ENCODE peak calls at places on chromosomes 13 and 19, in seven cellular contexts. A is thyroid gland, I is adrenal gland, K is small intestine, Y is uterus, X is Panc1, W is thoracic aorta. M is an unnamed sample. For H3K9me3, the result is how much of the 10 kb centered on the place peaks cover.

GRCh38 chr13:100235311-100235901 is 146.5 kb downstream of the PCCA start:
- DNase-seq in X (peak), A (no peak), Y (no peak), K (peak), I (no peak), W (no peak), M (no peak)

GRCh38 chr19:6340493-6341201 is 7.2 kb upstream of the ACER1 start:
- DNase-seq in I (no peak), X (no peak), A (no peak), Y (no peak), K (no peak), W (no peak), M (no peak)

GRCh38 chr13:71751074-71751473 is 115.9 kb downstream of the DACH1 start:
- DNase-seq in W (no peak), K (no peak), Y (no peak), A (no peak), X (no peak), I (no peak), M (no peak)

GRCh38 chr19:41195675-41196497 is 2.9 kb downstream of the CYP2S1 start:
- DNase-seq in Y (no peak), K (no peak), I (no peak), W (no peak), A (no peak), X (no peak), M (no peak)

GRCh38 chr19:45577111-45577905 is 7.3 kb downstream of the OPA3 start:
- DNase-seq in A (no peak), W (no peak), K (peak), Y (no peak), X (no peak), I (peak), M (no peak)

GRCh38 chr13:28040977-28041376 is 52.5 kb upstream of the URAD start:
- DNase-seq in K (no peak), W (no peak), Y (no peak), A (no peak), X (no peak), I (no peak), M (no peak)

GRCh38 chr13:49292742-49293498 is 45.2 kb downstream of the CDADC1 start:
- DNase-seq in K (no peak), Y (no peak), W (peak), I (peak), X (no peak), A (peak), M (no peak)

GRCh38 chr19:46585539-46585938 is 15.6 kb upstream of the CALM3 start:
- DNase-seq in A (no peak), Y (no peak), I (no peak), X (no peak), W (no peak), K (no peak), M (no peak)

GRCh38 chr19:46413262-46414031 is at the start of gene CCDC8:
- DNase-seq in W (no peak), K (no peak), Y (peak), A (peak), I (peak), X (no peak), M (peak)

GRCh38 chr13:20332361-20333096 is 100.4 kb upstream of the GJB6 start:
- DNase-seq in W (no peak), A (no peak), K (no peak), Y (no peak), I (no peak), X (no peak), M (no peak)

GRCh38 chr13:36912369-36912768 is 7.7 kb downstream of the SMAD9 start:
- DNase-seq in K (no peak), I (no peak), W (no peak), Y (no peak), A (no peak), X (no peak), M (no peak)

GRCh38 chr19:19149402-19149801 is 11.1 kb upstream of the TMEM161A start:
- DNase-seq in A (no peak), W (no peak), Y (no peak), I (no peak), K (no peak), X (no peak), M (no peak)

GRCh38 chr19:16458391-16459128 is 13.2 kb downstream of the EPS15L1 start:
- DNase-seq in W (no peak), A (peak), X (no peak), Y (no peak), I (no peak), K (peak), M (no peak)

GRCh38 chr19:27744926-27745844 is 1467.8 kb downstream of the UQCRFS1 start:
- DNase-seq in X (no peak), I (peak), Y (no peak), A (no peak), W (no peak), K (no peak), M (no peak)

GRCh38 chr13:40682449-40683240 is 16.2 kb upstream of the FOXO1 start:
- DNase-seq in W (no peak), Y (no peak), I (no peak), K (peak), A (no peak), X (no peak), M (no peak)

GRCh38 chr19:46785980-46786235 is 2.5 kb downstream of the SLC1A5 start:
- DNase-seq in Y (no peak), K (no peak), I (no peak), A (no peak), X (no peak), W (no peak), M (no peak)

GRCh38 chr19:5575553-5575952 is 7.8 kb upstream of the TINCR start:
- DNase-seq in A (no peak), X (no peak), I (no peak), Y (no peak), W (no peak), K (no peak), M (no peak)

GRCh38 chr19:16441661-16442071 is 30.1 kb downstream of the EPS15L1 start:
- DNase-seq in W (no peak), K (no peak), A (peak), I (peak), Y (no peak), X (no peak), M (no peak)

GRCh38 chr19:9535934-9536333 is 2.5 kb downstream of the ZNF426 start:
- DNase-seq in Y (no peak), A (no peak), K (no peak), W (no peak), X (no peak), I (no peak), M (no peak)

GRCh38 chr19:46704379-46705076 is 12.4 kb downstream of the PRKD2 start:
- DNase-seq in I (peak), A (peak), K (peak), Y (peak), W (peak), X (no peak), M (no peak)

GRCh38 chr13:32228330-32229041 is 86.7 kb downstream of the ZAR1L start:
- DNase-seq in K (no peak), W (no peak), Y (no peak), I (no peak), X (no peak), A (no peak), M (no peak)

GRCh38 chr13:27104606-27105005 is 67.0 kb downstream of the USP12 start:
- DNase-seq in K (no peak), W (no peak), I (no peak), Y (no peak), A (no peak), X (no peak), M (no peak)

GRCh38 chr13:22454586-22454985 is 726.2 kb upstream of the SGCG start:
- DNase-seq in K (no peak), Y (no peak), X (no peak), I (peak), W (no peak), A (no peak), M (peak)
- H3K9me3 ChIP-seq in K (under half), Y (under half), X (under half), I (under half), W (under half), A (under half), M (under half)

GRCh38 chr19:44305457-44305856 is 632 bp upstream of the ZNF235 start:
- DNase-seq in W (no peak), A (no peak), I (no peak), K (no peak), X (no peak), Y (no peak), M (no peak)
- H3K4me3 ChIP-seq in W (peak), A (peak), I (no peak), K (no peak), X (peak), Y (no peak), M (no peak)

GRCh38 chr13:63010072-63010658 is 1594.5 kb upstream of the PCDH20 start:
- DNase-seq in Y (no peak), I (no peak), X (no peak), W (no peak), A (no peak), K (no peak), M (no peak)

DNA sequence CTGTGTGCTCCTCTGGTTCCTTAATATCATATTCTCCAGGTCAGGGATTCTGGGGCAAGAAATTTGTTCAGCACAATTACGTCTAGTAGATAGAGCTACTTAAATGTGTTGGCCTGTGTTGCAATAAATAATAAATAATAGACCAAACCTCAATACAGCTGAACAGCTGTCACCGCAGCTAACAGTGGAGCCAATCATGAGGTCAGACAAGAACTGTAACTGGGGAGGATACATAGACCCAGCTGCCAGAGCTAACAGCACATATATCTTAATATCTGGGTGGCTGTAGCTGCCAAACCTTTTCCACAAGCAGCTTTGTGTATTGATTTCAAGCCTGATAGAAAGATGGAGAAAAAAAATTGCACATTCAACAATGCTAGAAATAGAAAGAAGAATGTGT is 1596.4 kb upstream of the PCDH20 start:
- DNase-seq in K (no peak), I (no peak), X (no peak), A (no peak), Y (no peak), W (no peak), M (no peak)
- H3K9me3 ChIP-seq in K (under half), I (under half), X (under half), A (under half), Y (under half), W (under half), M (under half)

GRCh38 chr19:35041548-35042055 is at the start of gene HPN:
- DNase-seq in Y (no peak), A (peak), X (no peak), I (no peak), K (no peak), W (no peak), M (no peak)

GRCh38 chr19:35040826-35041547 is 534 bp upstream of the HPN start:
- DNase-seq in K (peak), I (peak), Y (peak), W (peak), A (peak), X (no peak), M (no peak)

GRCh38 chr19:35038623-35039512 is 2.7 kb upstream of the HPN start:
- DNase-seq in K (no peak), Y (no peak), W (no peak), X (no peak), A (no peak), I (no peak), M (no peak)

GRCh38 chr19:35040474-35040825 is 1.1 kb upstream of the HPN start:
- DNase-seq in A (no peak), W (no peak), K (no peak), X (no peak), Y (no peak), I (no peak), M (no peak)

GRCh38 chr19:35039881-35040456 is 1.6 kb upstream of the HPN start:
- DNase-seq in W (no peak), I (no peak), A (no peak), K (no peak), Y (no peak), X (no peak), M (no peak)
- H3K4me3 ChIP-seq in W (peak), I (no peak), A (no peak), K (no peak), Y (no peak), X (no peak), M (no peak)

DNA sequence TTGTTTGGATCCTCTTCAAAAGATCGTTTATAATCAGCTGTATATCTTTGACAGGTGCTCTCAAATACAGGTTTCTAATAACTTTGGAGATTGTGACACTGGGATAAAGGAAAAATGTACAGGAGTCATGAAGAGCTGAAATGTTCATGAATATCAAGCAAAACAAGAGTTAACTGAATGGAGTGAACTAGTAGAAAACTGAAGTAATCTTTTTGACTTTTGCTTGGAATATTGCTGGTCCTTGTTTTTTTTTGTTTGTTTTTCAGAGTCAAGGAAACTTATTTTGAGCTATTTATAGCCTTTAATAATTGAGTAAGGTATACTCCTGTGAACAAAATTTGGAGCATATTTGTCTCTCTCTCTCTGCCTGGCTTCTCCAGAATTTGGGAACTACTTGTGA is 25.3 kb downstream of the MED4 start:
- DNase-seq in A (no peak), I (no peak), X (no peak), W (no peak), K (no peak), Y (no peak), M (no peak)
- H3K9me3 ChIP-seq in A (under half), I (under half), X (under half), W (under half), K (under half), Y (under half), M (under half)

DNA sequence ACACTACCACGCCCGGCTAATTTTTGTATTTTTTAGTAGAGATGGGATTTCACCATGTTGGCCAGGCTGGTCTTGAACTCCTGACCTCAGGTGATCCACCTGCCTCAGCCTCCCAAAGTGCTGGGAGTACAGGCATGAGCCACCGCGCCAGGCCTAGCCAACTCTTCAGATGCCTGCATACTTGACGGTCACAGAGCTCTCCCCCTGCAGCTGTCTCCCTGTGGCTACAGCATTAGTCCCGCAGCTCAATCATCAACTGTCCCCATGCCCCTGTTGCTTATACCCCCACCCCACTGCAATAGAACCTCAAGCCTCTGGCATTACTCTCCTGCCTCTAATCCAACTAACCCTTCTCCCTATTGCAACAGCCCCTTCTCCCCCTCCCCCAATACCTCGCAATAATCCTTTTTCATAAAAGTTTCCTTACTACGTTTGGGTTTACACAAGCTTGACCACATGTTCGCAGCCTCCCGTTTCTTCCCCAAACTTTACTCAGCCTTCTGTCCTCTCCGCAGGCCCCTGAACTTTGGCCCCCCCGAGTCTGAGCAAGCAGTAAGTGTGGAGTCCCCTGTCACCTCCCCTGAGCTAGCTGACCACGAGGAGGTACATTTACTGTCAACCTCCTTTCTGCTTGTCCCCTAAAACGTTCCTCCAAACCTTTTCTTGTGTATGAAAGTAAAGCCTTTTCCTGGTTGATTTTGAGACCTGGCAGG is 1.7 kb downstream of the ZNF77 start:
- DNase-seq in X (no peak), K (no peak), Y (no peak), I (no peak), W (no peak), A (no peak), M (no peak)
- H3K4me3 ChIP-seq in X (peak), K (no peak), Y (no peak), I (no peak), W (no peak), A (no peak), M (no peak)

GRCh38 chr19:57068326-57068725 is 51.5 kb upstream of the USP29 start:
- DNase-seq in I (no peak), Y (no peak), A (no peak), K (no peak), X (no peak), W (no peak), M (no peak)
- H3K9me3 ChIP-seq in I (under half), Y (under half), A (under half), K (under half), X (under half), W (under half), M (under half)

M was measured in iPS DF 6.9.